ENCODE peak calls at places on chromosome 19, in five cellular contexts. R is AG04450; K is lower lobe of right lung; U is uterus; T is CD8-positive, alpha-beta memory T cell. Z is an unnamed sample. For H3K9me3, the result is how much of the 10 kb centered on the place peaks cover.

GRCh38 chr19:44570984-44571684 is 41.7 kb upstream of the CEACAM20 start:
- DNase-seq in K (no peak), U (no peak), R (peak), T (no peak), Z (no peak)

GRCh38 chr19:13526552-13526951 is 20.3 kb upstream of the CACNA1A start:
- DNase-seq in R (no peak), U (no peak), T (no peak), K (no peak), Z (no peak)

GRCh38 chr19:29326351-29326750 is 113.4 kb upstream of the UQCRFS1 start:
- DNase-seq in R (no peak), T (no peak), U (no peak), K (no peak), Z (no peak)

GRCh38 chr19:1271528-1272422 is 2.6 kb downstream of the CIRBP start:
- DNase-seq in R (no peak), T (no peak), U (no peak), K (peak), Z (no peak)

GRCh38 chr19:49949735-49950589 is 11.0 kb downstream of the SIGLEC11 start:
- DNase-seq in T (no peak), U (no peak), K (peak), R (no peak), Z (no peak)

GRCh38 chr19:17703823-17704463 is 15.3 kb upstream of the MAP1S start:
- DNase-seq in T (peak), K (peak), U (no peak), R (no peak), Z (peak)

GRCh38 chr19:7349961-7350711 is 1.4 kb downstream of the ARHGEF18 start:
- DNase-seq in R (no peak), U (no peak), T (peak), K (no peak), Z (peak)

GRCh38 chr19:2283835-2284507 is 2.0 kb upstream of the PEAK3 start:
- DNase-seq in T (no peak), K (no peak), U (no peak), R (no peak), Z (no peak)

GRCh38 chr19:38290631-38291147 is 13.4 kb upstream of the C19orf33 start:
- DNase-seq in R (peak), U (no peak), T (no peak), K (peak), Z (no peak)

GRCh38 chr19:42386974-42387707 is 3.0 kb downstream of the CNFN start:
- DNase-seq in T (peak), K (peak), U (no peak), R (no peak), Z (peak)

GRCh38 chr19:48501961-48502719 is 9.5 kb downstream of the LMTK3 start:
- DNase-seq in U (peak), R (no peak), T (peak), K (peak), Z (peak)

GRCh38 chr19:2587001-2587719 is 111.2 kb downstream of the GADD45B start:
- DNase-seq in R (no peak), K (no peak), T (no peak), U (no peak), Z (no peak)

GRCh38 chr19:55383789-55384575 is at the start of gene TMEM238:
- DNase-seq in K (peak), U (peak), R (no peak), T (peak), Z (peak)

GRCh38 chr19:30107351-30107750 is 165.3 kb downstream of the URI1 start:
- DNase-seq in T (no peak), R (no peak), K (no peak), U (no peak), Z (no peak)

GRCh38 chr19:1384085-1384462 is 367 bp downstream of the NDUFS7 start:
- DNase-seq in U (no peak), R (no peak), T (no peak), K (no peak), Z (no peak)

GRCh38 chr19:7852851-7853759 is 21.1 kb downstream of the PRR36 start:
- DNase-seq in U (peak), R (no peak), T (peak), K (peak), Z (peak)

GRCh38 chr19:43589680-43590079 is 6.3 kb downstream of the IRGQ start:
- DNase-seq in R (no peak), K (no peak), U (no peak), T (no peak), Z (no peak)

GRCh38 chr19:6286676-6287075 is 6.9 kb upstream of the MLLT1 start:
- DNase-seq in K (peak), T (no peak), U (no peak), R (no peak), Z (no peak)
- H3K9me3 ChIP-seq in K (under half), T (under half), U (under half), R (half or more), Z (under half)

GRCh38 chr19:19823916-19824315 is 2.4 kb upstream of the ZNF506 start:
- DNase-seq in T (no peak), K (no peak), R (no peak), U (no peak), Z (no peak)
- H3K9me3 ChIP-seq in T (under half), K (under half), R (half or more), U (under half), Z (under half)

GRCh38 chr19:56885173-56885679 is 44.7 kb upstream of the PEG3 start:
- DNase-seq in T (no peak), K (no peak), U (no peak), R (no peak), Z (no peak)
- H3K9me3 ChIP-seq in T (under half), K (under half), U (under half), R (under half), Z (under half)

GRCh38 chr19:54023191-54023590 is 31.8 kb downstream of the CACNG6 start:
- DNase-seq in U (no peak), R (no peak), K (no peak), T (no peak), Z (no peak)
- H3K9me3 ChIP-seq in U (under half), R (under half), K (under half), T (under half), Z (under half)

DNA sequence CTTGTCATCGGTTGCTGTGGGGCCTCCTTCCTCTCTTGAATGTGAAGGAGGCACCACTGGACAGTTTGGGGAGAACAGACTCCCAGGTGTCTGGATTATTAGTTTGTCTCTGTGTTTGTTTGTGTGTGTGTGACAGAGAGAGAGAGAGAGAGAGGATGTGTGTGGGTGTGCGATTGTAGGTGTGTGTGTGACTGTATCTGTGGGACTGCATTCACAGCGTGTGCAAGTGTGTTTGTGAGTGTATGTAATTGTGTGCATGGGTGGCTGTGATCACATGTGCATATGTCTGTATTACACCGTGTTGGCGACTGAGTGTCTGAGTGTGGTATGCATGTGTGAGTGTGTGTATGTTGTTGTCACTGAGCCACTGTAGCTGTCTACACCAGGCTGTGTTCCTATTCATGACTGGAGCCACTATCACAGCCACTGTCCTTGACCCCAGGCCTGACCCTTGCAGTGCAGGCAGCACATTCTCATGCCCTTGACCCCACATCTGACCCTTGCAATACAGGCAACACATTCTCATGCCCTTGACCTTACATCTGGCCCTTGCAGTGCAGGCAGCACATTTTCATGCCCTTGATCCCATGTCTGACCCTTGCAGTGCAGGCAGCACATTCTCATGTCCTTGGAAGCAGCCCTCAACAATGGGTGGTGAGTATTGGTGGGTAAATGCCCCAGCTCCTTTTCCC is 25.1 kb upstream of the CYP4F8 start:
- DNase-seq in T (no peak), U (no peak), R (no peak), K (no peak), Z (no peak)
- H3K9me3 ChIP-seq in T (under half), U (under half), R (under half), K (under half), Z (under half)

GRCh38 chr19:51501594-51502263 is at the start of gene SIGLEC12:
- DNase-seq in R (no peak), U (no peak), T (no peak), K (peak), Z (no peak)

GRCh38 chr19:51505904-51506303 is 4.3 kb upstream of the SIGLEC12 start:
- DNase-seq in K (no peak), U (no peak), T (no peak), R (no peak), Z (no peak)

GRCh38 chr19:51503891-51504290 is 2.3 kb upstream of the SIGLEC12 start:
- DNase-seq in R (no peak), T (no peak), U (no peak), K (no peak), Z (no peak)

GRCh38 chr19:51507209-51507608 is 5.6 kb upstream of the SIGLEC12 start:
- DNase-seq in R (no peak), U (no peak), T (no peak), K (no peak), Z (no peak)

GRCh38 chr19:51503428-51503827 is 1.8 kb upstream of the SIGLEC12 start:
- DNase-seq in R (no peak), T (no peak), K (no peak), U (no peak), Z (no peak)
- H3K9me3 ChIP-seq in R (under half), T (under half), K (under half), U (under half), Z (under half)

DNA sequence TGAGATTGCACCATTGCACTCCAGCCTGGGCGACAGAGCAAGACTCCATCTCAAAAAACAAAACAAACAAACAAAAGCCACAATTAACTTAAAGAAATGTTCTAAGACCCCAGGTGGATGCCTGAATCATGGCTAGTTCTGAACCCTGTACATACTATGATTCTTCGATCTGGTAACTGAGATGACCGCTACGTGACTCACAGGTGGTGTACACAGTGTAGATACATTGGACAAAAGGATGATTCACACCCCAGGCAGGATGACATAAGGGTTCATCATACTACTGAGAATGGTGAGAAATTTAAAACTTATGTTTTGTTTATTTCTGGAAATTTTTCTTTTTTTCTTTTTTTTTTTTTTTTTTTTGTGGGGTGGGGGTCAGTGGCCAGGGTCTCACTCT is 6.5 kb downstream of the ZNF426 start:
- DNase-seq in U (no peak), T (no peak), K (no peak), R (no peak), Z (no peak)
- H3K9me3 ChIP-seq in U (half or more), T (under half), K (half or more), R (half or more), Z (under half)

Z was measured in CD8-positive, alpha-beta T cell.